ENCODE peak calls at places on chromosomes 4 and X, in six cellular contexts. J is neuronal stem cell, C is mesendoderm, S is IMR-90, Y is H9, O is H1. H is an unnamed sample.

GRCh38 chr4:128177376-128177959 is 110.1 kb downstream of the PGRMC2 start:
- DNase-seq in J (no peak), C (peak), S (no peak), Y (no peak), O (no peak), H (no peak)

GRCh38 chr4:1569461-1570151 is 114.5 kb downstream of the FAM53A start:
- DNase-seq in J (no peak), C (no peak), S (no peak), Y (no peak), O (no peak), H (no peak)

GRCh38 chr4:8897768-8898167 is 26.1 kb upstream of the HMX1 start:
- DNase-seq in J (no peak), C (no peak), S (no peak), Y (no peak), O (no peak), H (no peak)

GRCh38 chr4:156825074-156825473 is 146.5 kb downstream of the PDGFC start:
- DNase-seq in J (no peak), C (no peak), S (no peak), Y (no peak), O (no peak), H (no peak)

GRCh38 chr4:118797558-118798142 is 38.3 kb downstream of the SEC24D start:
- DNase-seq in J (no peak), C (no peak), S (peak), Y (no peak), O (no peak), H (peak)

GRCh38 chrX:44767308-44767707 is 76.5 kb upstream of the DUSP21 start:
- DNase-seq in J (no peak), C (no peak), S (no peak), Y (no peak), O (no peak), H (no peak)

GRCh38 chr4:85928775-85929585 is 430.9 kb downstream of the MAPK10 start:
- DNase-seq in J (no peak), C (no peak), S (peak), Y (no peak), O (no peak), H (peak)

GRCh38 chr4:684611-685010 is 4.3 kb downstream of the SLC49A3 start:
- DNase-seq in J (no peak), C (no peak), S (no peak), Y (peak), O (no peak), H (no peak)

GRCh38 chr4:143405197-143405730 is 68.6 kb downstream of the GAB1 start:
- DNase-seq in J (no peak), C (no peak), S (no peak), Y (no peak), O (no peak), H (peak)

GRCh38 chr4:147042046-147042445 is 96.4 kb upstream of the TTC29 start:
- DNase-seq in J (no peak), C (no peak), S (no peak), Y (no peak), O (no peak), H (no peak)

GRCh38 chr4:56641494-56642051 is 39.5 kb downstream of the HOPX start:
- DNase-seq in J (no peak), C (no peak), S (peak), Y (no peak), O (no peak), H (peak)

GRCh38 chr4:128810871-128811570 is 1.5 kb downstream of the JADE1 start:
- DNase-seq in J (peak), C (peak), S (peak), Y (peak), O (peak), H (peak)

GRCh38 chrX:9832811-9833210 is 46.6 kb downstream of the SHROOM2 start:
- DNase-seq in J (no peak), C (peak), S (no peak), Y (peak), O (no peak), H (no peak)

GRCh38 chrX:119669424-119670037 is 23.4 kb downstream of the SEPTIN6 start:
- DNase-seq in J (no peak), C (no peak), S (peak), Y (no peak), O (no peak), H (peak)

GRCh38 chr4:87516683-87517082 is 12.5 kb downstream of the SPARCL1 start:
- DNase-seq in J (no peak), C (peak), S (no peak), Y (no peak), O (no peak), H (no peak)

GRCh38 chrX:150941580-150941979 is 41.6 kb upstream of the HMGB3 start:
- DNase-seq in J (no peak), C (no peak), S (no peak), Y (no peak), O (no peak), H (no peak)

GRCh38 chr4:78938868-78939666 is at the start of gene PAQR3:
- DNase-seq in J (peak), C (peak), S (peak), Y (peak), O (peak), H (peak)

GRCh38 chr4:24850669-24851068 is 55.3 kb downstream of the SOD3 start:
- DNase-seq in J (no peak), C (peak), S (peak), Y (no peak), O (no peak), H (peak)

GRCh38 chr4:184671101-184671500 is 21.6 kb downstream of the PRIMPOL start:
- DNase-seq in J (no peak), C (no peak), S (no peak), Y (no peak), O (no peak), H (no peak)
- H4K8ac ChIP-seq in J (no peak), C (no peak), S (no peak), Y (no peak), O (no peak), H (no peak)

DNA sequence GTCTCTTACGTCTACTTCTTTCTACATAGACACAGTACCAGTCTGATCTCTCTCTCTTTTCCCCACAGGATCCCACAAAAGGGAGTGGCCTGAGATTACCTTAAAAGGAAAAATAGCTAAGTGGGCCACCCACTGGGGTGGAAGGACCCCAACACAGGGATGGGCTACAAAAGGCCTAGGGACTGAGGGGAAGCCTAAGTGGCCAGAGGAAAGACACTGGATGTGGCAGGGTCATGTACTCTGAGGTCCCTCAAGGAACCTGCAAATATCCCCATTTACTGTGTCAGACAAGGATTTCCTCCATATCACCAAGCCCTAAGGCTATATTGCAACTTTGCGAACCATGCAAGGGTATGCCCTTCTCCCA is 6.5 kb upstream of the PRDX4 start:
- DNase-seq in J (no peak), C (peak), S (no peak), Y (peak), O (no peak), H (no peak)
- H4K8ac ChIP-seq in J (no peak), C (no peak), S (no peak), Y (no peak), O (peak), H (no peak)

GRCh38 chrX:78105944-78106650 is 2.0 kb downstream of the PGK1 start:
- DNase-seq in J (no peak), C (no peak), S (no peak), Y (no peak), O (no peak), H (no peak)

GRCh38 chrX:78102100-78102499 is 1.9 kb upstream of the PGK1 start:
- DNase-seq in J (no peak), C (no peak), S (peak), Y (no peak), O (no peak), H (no peak)

GRCh38 chrX:78104447-78105176 is 564 bp downstream of the PGK1 start:
- DNase-seq in J (no peak), C (peak), S (peak), Y (no peak), O (no peak), H (peak)

GRCh38 chrX:78103656-78104446 is at the start of gene PGK1:
- DNase-seq in J (peak), C (peak), S (peak), Y (peak), O (peak), H (peak)

GRCh38 chrX:78103001-78103634 is 930 bp upstream of the PGK1 start:
- DNase-seq in J (no peak), C (no peak), S (no peak), Y (no peak), O (no peak), H (no peak)
- H4K8ac ChIP-seq in J (no peak), C (no peak), S (peak), Y (no peak), O (no peak), H (peak)

DNA sequence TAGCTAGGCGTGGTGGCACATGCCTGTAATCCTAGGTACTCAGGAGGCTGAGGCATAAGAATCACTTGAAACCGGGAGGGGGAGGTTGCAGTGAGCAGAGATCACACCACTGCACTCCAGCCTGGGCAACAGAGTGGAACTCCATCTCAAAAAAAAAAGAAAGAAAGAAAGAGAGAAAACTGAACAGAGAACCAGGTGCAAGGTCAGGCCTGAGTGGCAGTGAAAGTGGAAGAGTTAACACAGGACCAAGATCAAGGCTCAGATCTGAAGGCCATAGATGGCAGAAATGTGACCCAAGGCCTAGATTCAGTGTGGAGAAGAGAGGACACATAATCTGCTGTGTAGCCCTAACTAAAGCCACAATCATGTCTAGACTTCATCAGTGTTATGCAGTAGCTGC is 4.9 kb upstream of the ZNF630 start:
- DNase-seq in J (no peak), C (no peak), S (no peak), Y (no peak), O (no peak), H (no peak)
- H4K8ac ChIP-seq in J (no peak), C (no peak), S (no peak), Y (no peak), O (no peak), H (no peak)

GRCh38 chr4:108313546-108314339 is 145.0 kb upstream of the LEF1 start:
- DNase-seq in J (no peak), C (peak), S (no peak), Y (no peak), O (no peak), H (no peak)
- H4K8ac ChIP-seq in J (no peak), C (no peak), S (no peak), Y (no peak), O (no peak), H (no peak)